ENCODE peak calls at places on chromosomes 1 and 21, in ten cellular contexts. I is mesothelial cell of epicardium, D is endothelial cell, G is B cell, K is cardiac fibroblast, R is body of pancreas, Y is tibial artery, X is OCI-LY7, Q is RWPE1, B is GM06990. T is an unnamed sample.

GRCh38 chr1:16351449-16351993 is 759 bp downstream of the FBXO42 start:
- DNase-seq in Y (peak; percentile 60), X (peak; percentile 8), K (peak; percentile 50), D (no peak), B (no peak), Q (no peak), I (no peak), G (no peak), R (no peak), T (no peak)

GRCh38 chr1:208047476-208047934 is 136.6 kb upstream of the CD34 start:
- DNase-seq in I (no peak), K (peak; percentile 77), B (no peak), Y (peak; percentile 97), R (peak; percentile 87), X (no peak), Q (no peak), D (no peak), G (no peak), T (no peak)

GRCh38 chr1:204398197-204399125 is 13.2 kb downstream of the PPP1R15B start:
- DNase-seq in Q (peak; percentile 98), X (peak; percentile 87), I (no peak), D (peak; percentile 64), B (peak; percentile 26), R (peak; percentile 91), G (peak; percentile 64), Y (no peak), K (peak; percentile 71), T (peak; percentile 70)

GRCh38 chr21:32710987-32711386 is 16.8 kb downstream of the SYNJ1 start:
- DNase-seq in D (no peak), Q (no peak), B (no peak), G (no peak), I (no peak), R (no peak), X (no peak), Y (no peak), K (no peak), T (no peak)

GRCh38 chr1:223363057-223363855 is 720 bp downstream of the SUSD4 start:
- DNase-seq in I (no peak), X (no peak), D (peak; percentile 28), Y (no peak), R (peak; percentile 21), Q (no peak), K (peak; percentile 20), B (peak; percentile 12), G (no peak), T (peak; percentile 39)

GRCh38 chr1:39297534-39297933 is 93.0 kb downstream of the MACF1 start:
- DNase-seq in Y (no peak), X (no peak), D (no peak), I (no peak), K (peak; percentile 26), G (no peak), R (peak; percentile 12), B (no peak), Q (no peak), T (no peak)

GRCh38 chr1:3729594-3730555 is 22.4 kb upstream of the CCDC27 start:
- DNase-seq in Q (no peak), D (no peak), G (no peak), X (no peak), R (no peak), K (no peak), I (no peak), Y (no peak), B (peak; percentile 14), T (no peak)

GRCh38 chr1:228415221-228415620 is 1.4 kb downstream of the TRIM17 start:
- DNase-seq in R (no peak), K (no peak), X (no peak), B (no peak), Q (no peak), Y (no peak), I (no peak), G (no peak), D (no peak), T (no peak)

GRCh38 chr1:229376521-229376920 is 33.7 kb upstream of the CCSAP start:
- DNase-seq in Y (peak; percentile 17), I (no peak), B (no peak), Q (no peak), X (no peak), R (no peak), D (no peak), G (no peak), K (no peak), T (no peak)

GRCh38 chr1:227343201-227343600 is 24.9 kb upstream of the CDC42BPA start:
- DNase-seq in B (no peak), X (no peak), D (no peak), I (no peak), Q (no peak), R (no peak), K (no peak), Y (no peak), G (no peak), T (no peak)

GRCh38 chr1:107593436-107594209 is 371.4 kb downstream of the VAV3 start:
- DNase-seq in R (no peak), B (no peak), G (no peak), Q (peak; percentile 34), X (no peak), I (no peak), Y (no peak), D (no peak), K (no peak), T (no peak)

GRCh38 chr1:35287807-35288640 is 19.5 kb downstream of the ZMYM4 start:
- DNase-seq in G (no peak), Q (peak; percentile 24), X (no peak), B (no peak), K (peak; percentile 66), R (no peak), I (no peak), Y (no peak), D (no peak), T (no peak)

GRCh38 chr1:196160066-196160795 is 448.0 kb downstream of the KCNT2 start:
- DNase-seq in G (no peak), R (no peak), I (no peak), Y (no peak), K (peak; percentile 72), D (no peak), B (no peak), X (no peak), Q (peak; percentile 60), T (no peak)

GRCh38 chr1:225919906-225920305 is 4.1 kb downstream of the PYCR2 start:
- DNase-seq in G (no peak), Q (peak; percentile 93), B (no peak), Y (peak; percentile 77), R (peak; percentile 93), I (no peak), D (no peak), K (peak; percentile 94), X (no peak), T (no peak)

GRCh38 chr21:36485476-36485875 is 5.6 kb upstream of the CLDN14 start:
- DNase-seq in D (no peak), Y (no peak), X (no peak), I (no peak), Q (no peak), G (no peak), R (no peak), K (no peak), B (no peak), T (no peak)

GRCh38 chr1:157724537-157725213 is 24.1 kb upstream of the FCRL3 start:
- DNase-seq in X (peak; percentile 22), Y (no peak), G (peak; percentile 53), R (no peak), B (no peak), K (no peak), D (no peak), Q (no peak), I (no peak), T (peak; percentile 27)

GRCh38 chr1:28200234-28200873 is 23.9 kb upstream of the PTAFR start:
- DNase-seq in B (no peak), R (no peak), K (no peak), G (no peak), X (no peak), D (no peak), I (no peak), Y (peak; percentile 20), Q (no peak), T (no peak)

GRCh38 chr1:203563291-203563690 is 63.3 kb upstream of the ATP2B4 start:
- DNase-seq in D (no peak), R (no peak), Q (no peak), G (no peak), X (no peak), K (no peak), Y (no peak), I (no peak), B (no peak), T (no peak)

GRCh38 chr1:65001238-65001792 is 35.0 kb upstream of the JAK1 start:
- DNase-seq in B (peak; percentile 49), R (peak; percentile 74), K (peak; percentile 95), I (no peak), Y (peak; percentile 86), Q (no peak), G (peak; percentile 63), X (no peak), D (peak; percentile 28), T (peak; percentile 90)
- TF ChIP-seq CTCF in B (no peak), R (no peak), K (no peak), I (no peak), Y (no peak), Q (no peak), G (no peak), X (no peak), D (no peak), T (no peak)

GRCh38 chr1:237566581-237566980 is 324.1 kb downstream of the ZP4 start:
- DNase-seq in K (no peak), X (no peak), Y (no peak), Q (no peak), D (no peak), I (no peak), G (no peak), B (no peak), R (no peak), T (no peak)

GRCh38 chr1:237556911-237557310 is 333.8 kb downstream of the ZP4 start:
- DNase-seq in Y (no peak), D (no peak), Q (no peak), B (no peak), X (no peak), K (peak; percentile 1), I (no peak), R (no peak), G (no peak), T (no peak)

GRCh38 chr1:237565236-237565635 is 325.5 kb downstream of the ZP4 start:
- DNase-seq in K (no peak), R (no peak), Y (no peak), D (no peak), I (no peak), Q (no peak), X (no peak), G (no peak), B (no peak), T (no peak)

GRCh38 chr1:237562247-237562823 is 328.4 kb downstream of the ZP4 start:
- DNase-seq in B (peak; percentile 31), G (no peak), I (no peak), Q (peak; percentile 56), X (peak; percentile 75), Y (no peak), D (no peak), K (peak; percentile 78), R (no peak), T (peak; percentile 4)
- TF ChIP-seq CTCF in B (peak; percentile 53), G (peak; percentile 84), I (peak; percentile 88), Q (peak; percentile 71), X (peak; percentile 82), Y (peak; percentile 38), D (peak; percentile 82), K (peak; percentile 43), R (peak; percentile 56), T (peak; percentile 42)

GRCh38 chr1:248858096-248858890 is 592 bp downstream of the ZNF692 start:
- DNase-seq in I (peak; percentile 79), R (peak; percentile 85), Y (peak; percentile 86), K (peak; percentile 68), D (peak; percentile 75), X (peak; percentile 86), B (peak; percentile 78), G (no peak), Q (peak; percentile 65), T (peak; percentile 43)
- TF ChIP-seq CTCF in I (no peak), R (peak; percentile 15), Y (peak; percentile 30), K (peak; percentile 26), D (no peak), X (peak; percentile 82), B (peak; percentile 80), G (peak; percentile 66), Q (peak; percentile 58), T (peak; percentile 64)

GRCh38 chr1:155135416-155136197 is at the start of gene SLC50A1:
- DNase-seq in I (peak; percentile 97), K (peak; percentile 97), R (peak; percentile 97), G (peak; percentile 91), Q (peak; percentile 90), Y (peak; percentile 97), B (peak; percentile 97), D (peak; percentile 97), X (peak; percentile 92), T (peak; percentile 96)
- TF ChIP-seq CTCF in I (no peak), K (no peak), R (peak; percentile 32), G (no peak), Q (no peak), Y (peak; percentile 67), B (no peak), D (no peak), X (peak; percentile 16), T (no peak)